ENCODE peak calls at places on chromosomes 1 and 21, in eight cellular contexts. M is kidney; A is CD4-positive, CD25-positive, alpha-beta regulatory T cell; U is hepatocyte; Y is PC-3; R is thyroid gland; G is endodermal cell; B is GM23338. J is an unnamed sample. For H3K4me1, the result is how much of the 10 kb centered on the place peaks cover.

GRCh38 chr1:92031281-92032110 is 1.7 kb downstream of the EPHX4 start:
- DNase-seq in M (no peak), A (no peak), U (no peak), Y (no peak), R (no peak), G (no peak), B (no peak), J (no peak)

GRCh38 chr1:7948950-7949349 is 8.3 kb upstream of the TNFRSF9 start:
- DNase-seq in M (no peak), A (peak), U (no peak), Y (peak), R (no peak), G (no peak), B (no peak), J (no peak)

GRCh38 chr21:29621525-29621924 is 318.3 kb downstream of the GRIK1 start:
- DNase-seq in M (no peak), A (no peak), U (no peak), Y (no peak), R (no peak), G (no peak), B (no peak), J (no peak)

GRCh38 chr1:23282967-23283366 is 61.1 kb downstream of the HNRNPR start:
- DNase-seq in M (no peak), A (no peak), U (no peak), Y (peak), R (no peak), G (no peak), B (no peak), J (no peak)

GRCh38 chr1:12441414-12442105 is 176.4 kb downstream of the DHRS3 start:
- DNase-seq in M (no peak), A (no peak), U (no peak), Y (no peak), R (no peak), G (no peak), B (no peak), J (no peak)

GRCh38 chr1:106608836-106609235 is 447.6 kb upstream of the PRMT6 start:
- DNase-seq in M (no peak), A (no peak), U (no peak), Y (peak), R (no peak), G (no peak), B (no peak), J (no peak)

GRCh38 chr1:240743696-240744095 is 131.7 kb upstream of the GREM2 start:
- DNase-seq in M (no peak), A (no peak), U (no peak), Y (no peak), R (no peak), G (no peak), B (no peak), J (no peak)

GRCh38 chr1:96968582-96969378 is 247.2 kb downstream of the PTBP2 start:
- DNase-seq in M (no peak), A (no peak), U (peak), Y (no peak), R (no peak), G (no peak), B (no peak), J (no peak)

GRCh38 chr1:54848134-54848948 is 38.7 kb downstream of the DHCR24 start:
- DNase-seq in M (no peak), A (no peak), U (peak), Y (no peak), R (no peak), G (peak), B (peak), J (no peak)

GRCh38 chr1:205237526-205238484 is 10.1 kb downstream of the TMCC2 start:
- DNase-seq in M (no peak), A (no peak), U (no peak), Y (no peak), R (no peak), G (peak), B (no peak), J (no peak)

GRCh38 chr21:42413500-42413899 is 9.8 kb downstream of the UBASH3A start:
- DNase-seq in M (no peak), A (no peak), U (no peak), Y (no peak), R (no peak), G (no peak), B (no peak), J (no peak)

GRCh38 chr21:15446193-15446592 is 283.6 kb upstream of the USP25 start:
- DNase-seq in M (peak), A (no peak), U (no peak), Y (no peak), R (no peak), G (no peak), B (peak), J (peak)

GRCh38 chr1:222792744-222793143 is 22.1 kb upstream of the DISP1 start:
- DNase-seq in M (no peak), A (no peak), U (peak), Y (peak), R (no peak), G (no peak), B (peak), J (no peak)

GRCh38 chr1:205569411-205570172 is 62.2 kb downstream of the ELK4 start:
- DNase-seq in M (no peak), A (no peak), U (no peak), Y (peak), R (no peak), G (no peak), B (peak), J (no peak)

GRCh38 chr1:223732993-223733798 is 20.9 kb downstream of the CAPN2 start:
- DNase-seq in M (no peak), A (no peak), U (no peak), Y (peak), R (peak), G (no peak), B (no peak), J (no peak)

GRCh38 chr1:45337630-45338320 is 2.2 kb upstream of the TOE1 start:
- DNase-seq in M (no peak), A (no peak), U (no peak), Y (peak), R (no peak), G (no peak), B (no peak), J (no peak)
- H3K4me1 ChIP-seq in M (under half), A (under half), U (under half), Y (half or more), R (under half), G (under half), B (under half), J (under half)

DNA sequence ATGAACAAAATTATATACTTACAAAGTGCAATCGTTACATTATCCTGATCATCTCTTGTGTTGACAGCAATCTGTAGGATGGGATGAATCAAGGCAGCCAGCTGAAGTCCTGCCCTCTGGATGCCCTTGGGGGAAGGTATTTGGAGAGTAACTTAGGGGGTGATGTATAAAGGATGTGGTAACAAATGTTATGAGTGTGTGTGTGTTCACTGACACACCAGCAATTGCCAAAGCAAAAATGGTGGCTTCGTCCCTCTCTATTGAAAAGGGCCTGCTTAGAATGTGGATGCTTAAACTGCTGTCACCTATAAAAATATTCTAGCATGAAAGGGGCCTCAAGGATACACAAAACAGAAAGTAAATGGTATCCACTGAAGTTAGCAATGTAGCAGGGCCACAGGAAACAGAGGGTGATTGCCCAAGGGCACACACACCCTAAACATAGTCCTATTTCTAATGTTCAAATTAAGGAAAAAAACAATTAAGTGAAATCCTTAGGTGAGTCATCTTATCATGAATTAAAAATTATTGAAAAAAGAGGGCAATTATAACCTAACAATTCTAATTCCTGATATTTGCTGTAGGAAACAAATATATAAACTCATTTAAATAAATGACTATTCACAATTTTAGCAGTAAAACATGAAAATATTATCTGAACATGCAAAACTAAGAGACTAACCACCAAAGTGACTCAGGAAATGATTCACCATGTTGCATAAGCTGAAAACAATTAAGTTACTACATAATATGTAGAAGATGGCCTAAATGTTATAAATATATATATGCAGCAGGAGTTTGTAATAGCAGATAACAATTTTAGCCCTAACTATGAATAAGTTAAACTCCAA is 15.2 kb upstream of the AIM2 start:
- DNase-seq in M (no peak), A (no peak), U (no peak), Y (peak), R (no peak), G (no peak), B (no peak), J (no peak)
- H3K4me1 ChIP-seq in M (under half), A (under half), U (under half), Y (under half), R (under half), G (under half), B (under half), J (under half)

GRCh38 chr1:159913451-159914192 is 11.7 kb downstream of the TAGLN2 start:
- DNase-seq in M (peak), A (no peak), U (no peak), Y (peak), R (peak), G (peak), B (peak), J (no peak)
- H3K4me1 ChIP-seq in M (under half), A (half or more), U (half or more), Y (half or more), R (under half), G (half or more), B (under half), J (half or more)

GRCh38 chr1:32761253-32761877 is 55.8 kb downstream of the YARS1 start:
- DNase-seq in M (peak), A (no peak), U (peak), Y (peak), R (peak), G (peak), B (peak), J (no peak)
- H3K4me1 ChIP-seq in M (under half), A (under half), U (half or more), Y (half or more), R (half or more), G (half or more), B (half or more), J (under half)

GRCh38 chr1:225484657-225485606 is 57.1 kb upstream of the LBR start:
- DNase-seq in M (no peak), A (no peak), U (no peak), Y (no peak), R (no peak), G (peak), B (no peak), J (no peak)
- H3K4me1 ChIP-seq in M (under half), A (under half), U (under half), Y (under half), R (under half), G (under half), B (under half), J (under half)

GRCh38 chr1:10777749-10778574 is 18.5 kb downstream of the CASZ1 start:
- DNase-seq in M (no peak), A (no peak), U (no peak), Y (no peak), R (no peak), G (no peak), B (no peak), J (no peak)

GRCh38 chr1:10778640-10779039 is 17.8 kb downstream of the CASZ1 start:
- DNase-seq in M (peak), A (no peak), U (no peak), Y (no peak), R (no peak), G (no peak), B (no peak), J (no peak)

GRCh38 chr1:10773851-10774614 is 22.4 kb downstream of the CASZ1 start:
- DNase-seq in M (peak), A (no peak), U (no peak), Y (no peak), R (no peak), G (no peak), B (no peak), J (no peak)

GRCh38 chr1:10774615-10775310 is 21.7 kb downstream of the CASZ1 start:
- DNase-seq in M (peak), A (no peak), U (no peak), Y (no peak), R (no peak), G (no peak), B (no peak), J (no peak)

DNA sequence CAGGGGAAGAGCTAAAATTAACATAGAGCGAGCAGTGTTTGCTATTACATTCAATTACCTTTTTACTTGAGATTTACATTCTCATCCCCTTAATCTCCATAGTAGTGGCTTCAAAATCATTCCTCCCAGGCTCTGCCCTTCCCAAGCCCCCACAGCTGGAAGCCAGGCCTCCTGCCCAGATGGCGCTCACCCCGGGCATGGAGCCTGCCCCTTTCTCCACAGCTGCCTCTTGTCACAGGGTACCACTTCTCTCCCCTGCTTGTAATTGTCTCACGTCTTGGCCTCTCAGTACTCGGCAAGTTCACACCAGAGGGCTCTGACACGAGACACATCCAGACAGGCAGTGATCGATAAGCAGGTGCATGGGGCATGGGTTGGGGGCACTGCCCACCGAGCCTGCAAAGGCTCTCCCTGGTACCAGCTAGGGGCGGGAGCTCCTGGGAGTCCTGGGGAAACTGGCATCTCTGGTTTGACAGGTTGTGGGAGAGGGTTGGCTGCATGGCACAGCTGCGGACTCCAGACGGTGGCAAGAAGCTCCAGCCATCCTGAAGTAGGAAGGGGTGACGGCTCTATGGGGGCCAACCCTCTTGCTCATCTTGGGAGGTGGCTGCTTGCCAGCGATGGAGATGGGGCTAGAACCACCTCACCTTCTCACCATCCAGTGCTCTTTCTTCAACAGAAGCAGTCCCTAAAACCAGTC is 20.1 kb downstream of the CASZ1 start:
- DNase-seq in M (peak), A (no peak), U (no peak), Y (peak), R (no peak), G (no peak), B (no peak), J (no peak)
- H3K4me1 ChIP-seq in M (under half), A (under half), U (under half), Y (under half), R (under half), G (under half), B (under half), J (under half)

GRCh38 chr1:19398309-19398760 is 86.2 kb downstream of the SLC66A1 start:
- DNase-seq in M (no peak), A (no peak), U (peak), Y (peak), R (no peak), G (no peak), B (no peak), J (no peak)
- H3K4me1 ChIP-seq in M (under half), A (under half), U (under half), Y (under half), R (half or more), G (under half), B (under half), J (under half)

J was measured in SJCRH30.